ENCODE peak calls at places on chromosome X, in eight cellular contexts. J is upper lobe of left lung, G is WERI-Rb-1, S is hepatocyte, A is HCT116, Y is left lung, W is endothelial cell of umbilical vein, T is tibial artery. K is an unnamed sample.

GRCh38 chrX:138756234-138756633 is 44.7 kb upstream of the FGF13 start:
- DNase-seq in W (no peak), Y (no peak), J (no peak), S (peak; percentile 51), A (no peak), G (no peak), T (peak; percentile 58), K (no peak)

GRCh38 chrX:145821291-145821897 is 3.8 kb downstream of the SLITRK2 start:
- DNase-seq in G (peak; percentile 11), J (peak; percentile 50), A (no peak), W (no peak), S (peak; percentile 41), T (no peak), Y (no peak), K (no peak)

GRCh38 chrX:30150196-30150895 is 65.0 kb upstream of the MAGEB2 start:
- DNase-seq in T (no peak), Y (no peak), G (no peak), A (no peak), J (peak; percentile 4), S (no peak), W (no peak), K (no peak)

GRCh38 chrX:134171661-134172587 is 65.1 kb upstream of the CCDC160 start:
- DNase-seq in J (peak; percentile 78), W (peak; percentile 4), T (no peak), S (peak; percentile 40), A (no peak), Y (peak; percentile 65), G (no peak), K (peak; percentile 3)

GRCh38 chrX:115261148-115261547 is 27.3 kb upstream of the LRCH2 start:
- DNase-seq in W (no peak), Y (no peak), J (no peak), T (no peak), A (no peak), S (no peak), G (no peak), K (no peak)

GRCh38 chrX:37993857-37994619 is 12.3 kb upstream of the SYTL5 start:
- DNase-seq in S (peak; percentile 30), A (peak; percentile 42), Y (no peak), J (no peak), W (no peak), G (no peak), T (no peak), K (peak; percentile 11)

GRCh38 chrX:64536740-64537139 is 141.5 kb upstream of the MTMR8 start:
- DNase-seq in Y (no peak), A (no peak), S (no peak), W (no peak), G (no peak), J (no peak), T (no peak), K (no peak)

GRCh38 chrX:41605144-41605543 is 83.6 kb upstream of the GPR34 start:
- DNase-seq in J (no peak), G (no peak), S (no peak), Y (no peak), T (no peak), W (no peak), A (no peak), K (no peak)

GRCh38 chrX:41326431-41326830 is 7.5 kb upstream of the DDX3X start:
- DNase-seq in A (no peak), G (no peak), S (no peak), Y (no peak), W (no peak), T (no peak), J (no peak), K (no peak)

GRCh38 chrX:8037593-8038348 is 110.6 kb upstream of the PNPLA4 start:
- DNase-seq in W (no peak), G (no peak), A (no peak), S (no peak), T (no peak), Y (no peak), J (no peak), K (no peak)

GRCh38 chrX:37320541-37321203 is 28.5 kb upstream of the PRRG1 start:
- DNase-seq in G (no peak), W (no peak), J (no peak), T (no peak), A (no peak), S (no peak), Y (no peak), K (no peak)

GRCh38 chrX:30971761-30972603 is 82.9 kb upstream of the TAB3 start:
- DNase-seq in Y (no peak), J (no peak), A (no peak), T (no peak), W (peak; percentile 23), S (peak; percentile 65), G (peak; percentile 27), K (peak; percentile 1)

GRCh38 chrX:66731398-66731797 is 92.5 kb upstream of the EDA2R start:
- DNase-seq in S (peak; percentile 14), W (peak; percentile 9), A (no peak), J (no peak), G (no peak), Y (no peak), T (no peak), K (no peak)

GRCh38 chrX:133926809-133927208 is 58.6 kb downstream of the GPC3 start:
- DNase-seq in S (no peak), G (no peak), J (no peak), T (no peak), W (no peak), A (no peak), Y (no peak), K (no peak)

GRCh38 chrX:16797841-16798240 is 11.6 kb downstream of the TXLNG start:
- DNase-seq in T (no peak), A (no peak), J (no peak), W (no peak), G (no peak), Y (no peak), S (no peak), K (no peak)

GRCh38 chrX:139877710-139878414 is 55.0 kb downstream of the ATP11C start:
- DNase-seq in S (no peak), T (no peak), G (no peak), W (no peak), Y (no peak), J (no peak), A (no peak), K (no peak)

GRCh38 chrX:143081231-143081630 is 55.5 kb downstream of the SPANXN4 start:
- DNase-seq in S (no peak), J (no peak), Y (no peak), T (no peak), W (no peak), G (no peak), A (no peak), K (no peak)

GRCh38 chrX:107675823-107676555 is 47.7 kb downstream of the PRPS1 start:
- DNase-seq in A (no peak), G (no peak), J (no peak), W (no peak), T (peak; percentile 81), Y (no peak), S (peak; percentile 61), K (no peak)

GRCh38 chrX:119693032-119693995 is at the start of gene SEPTIN6:
- DNase-seq in G (peak; percentile 66), W (peak; percentile 60), Y (peak; percentile 88), A (peak; percentile 51), S (peak; percentile 69), J (peak; percentile 91), T (peak; percentile 76), K (peak; percentile 81)

GRCh38 chrX:71222929-71223328 is at the start of gene GJB1:
- DNase-seq in W (no peak), A (no peak), T (no peak), S (no peak), G (no peak), Y (no peak), J (no peak), K (no peak)

GRCh38 chrX:121259170-121259569 is 211.8 kb downstream of the GLUD2 start:
- DNase-seq in G (no peak), A (no peak), Y (no peak), S (no peak), J (no peak), W (no peak), T (no peak), K (no peak)

GRCh38 chrX:63430026-63430425 is 78.9 kb upstream of the SPIN4 start:
- DNase-seq in G (no peak), Y (no peak), W (no peak), J (no peak), A (no peak), T (no peak), S (no peak), K (no peak)

GRCh38 chrX:113726898-113727297 is 857.0 kb upstream of the HTR2C start:
- DNase-seq in J (no peak), W (no peak), T (no peak), Y (no peak), A (no peak), G (no peak), S (no peak), K (no peak)

GRCh38 chrX:9676311-9676710 is 89.3 kb downstream of the GPR143 start:
- DNase-seq in T (no peak), J (no peak), S (no peak), Y (no peak), A (no peak), W (no peak), G (no peak), K (no peak)
- H3K27ac ChIP-seq in T (peak overlapping the region; percentile 22), J (no peak overlapping the region), S (no peak overlapping the region), Y (no peak overlapping the region), A (no peak overlapping the region), W (no peak overlapping the region), G (no peak overlapping the region), K (no peak overlapping the region)

GRCh38 chrX:53456254-53456653 is 22.1 kb upstream of the HSD17B10 start:
- DNase-seq in A (no peak), T (no peak), W (no peak), S (no peak), G (no peak), Y (no peak), J (no peak), K (no peak)

GRCh38 chrX:53452812-53453211 is 18.6 kb upstream of the HSD17B10 start:
- DNase-seq in G (no peak), Y (no peak), S (no peak), A (no peak), T (no peak), J (no peak), W (no peak), K (no peak)

GRCh38 chrX:53458082-53458481 is 23.9 kb upstream of the HSD17B10 start:
- DNase-seq in J (no peak), T (no peak), G (no peak), W (no peak), S (no peak), Y (no peak), A (no peak), K (no peak)
- TF ChIP-seq CTCF in J (no peak), T (no peak), G (peak; percentile 2), W (no peak), S (peak; percentile 4), Y (no peak), A (peak; percentile 17), K (no peak)

GRCh38 chrX:24005028-24005427 is 22.0 kb downstream of the KLHL15 start:
- DNase-seq in G (no peak), A (no peak), S (no peak), Y (no peak), T (no peak), W (no peak), J (no peak), K (no peak)
- H3K27ac ChIP-seq in G (no peak overlapping the region), A (no peak overlapping the region), S (no peak overlapping the region), Y (no peak overlapping the region), T (no peak overlapping the region), W (no peak overlapping the region), J (no peak overlapping the region), K (no peak overlapping the region)

DNA sequence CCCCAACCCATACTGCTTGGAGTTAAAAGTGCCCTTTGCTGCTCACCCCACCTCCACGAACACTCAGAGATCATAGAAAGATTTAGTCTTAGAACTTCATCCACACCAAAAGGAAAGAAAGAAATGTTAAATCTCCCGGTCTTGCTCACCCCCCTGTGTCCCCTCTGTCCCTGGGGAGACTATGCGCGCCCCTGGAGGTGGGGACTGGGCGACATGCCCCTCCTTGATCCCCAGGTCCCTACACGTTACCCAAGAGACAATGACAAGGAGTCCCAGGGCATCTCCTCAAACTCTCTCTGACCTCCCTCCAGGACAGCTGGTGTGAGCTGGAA is 612 bp downstream of the ITM2A start:
- DNase-seq in W (no peak), A (no peak), G (no peak), Y (no peak), S (no peak), T (no peak), J (no peak), K (no peak)
- TF ChIP-seq CTCF in W (no peak), A (no peak), G (no peak), Y (no peak), S (no peak), T (no peak), J (no peak), K (no peak)